ENCODE peak calls at places on chromosome 4, in six cellular contexts. X, Y, U, J, B and H are unnamed samples.

GRCh38 chr4:20395160-20395773 is 143.6 kb downstream of the SLIT2 start:
- DNase-seq in X (no peak), J (peak; percentile 24), Y (no peak), B (peak; percentile 63), U (peak; percentile 7), H (no peak)

GRCh38 chr4:105634402-105634801 is 74.1 kb downstream of the INTS12 start:
- DNase-seq in X (no peak), Y (no peak), B (no peak), J (no peak), U (no peak), H (no peak)

GRCh38 chr4:16113741-16114140 is 29.9 kb upstream of the PROM1 start:
- DNase-seq in U (no peak), B (no peak), Y (no peak), J (no peak), X (no peak), H (no peak)

GRCh38 chr4:157897971-157898370 is 274.9 kb downstream of the GASK1B start:
- DNase-seq in X (no peak), J (no peak), B (no peak), Y (no peak), U (no peak), H (no peak)

GRCh38 chr4:55272576-55272975 is 73.5 kb upstream of the SRD5A3 start:
- DNase-seq in U (no peak), B (no peak), J (no peak), Y (no peak), X (no peak), H (no peak)

GRCh38 chr4:8571702-8572685 is 8.2 kb upstream of the GPR78 start:
- DNase-seq in B (no peak), Y (no peak), X (no peak), U (no peak), J (no peak), H (peak; percentile 33)

GRCh38 chr4:169009281-169010124 is 552 bp downstream of the CBR4 start:
- DNase-seq in Y (peak; percentile 67), B (peak; percentile 78), X (peak; percentile 74), U (peak; percentile 49), J (peak; percentile 72), H (peak; percentile 86)

GRCh38 chr4:18390655-18391369 is 369.3 kb upstream of the LCORL start:
- DNase-seq in Y (no peak), B (no peak), J (no peak), X (no peak), U (no peak), H (no peak)

GRCh38 chr4:173301518-173302201 is 32.5 kb downstream of the HMGB2 start:
- DNase-seq in J (no peak), B (no peak), U (no peak), Y (no peak), X (peak; percentile 34), H (no peak)

DNA sequence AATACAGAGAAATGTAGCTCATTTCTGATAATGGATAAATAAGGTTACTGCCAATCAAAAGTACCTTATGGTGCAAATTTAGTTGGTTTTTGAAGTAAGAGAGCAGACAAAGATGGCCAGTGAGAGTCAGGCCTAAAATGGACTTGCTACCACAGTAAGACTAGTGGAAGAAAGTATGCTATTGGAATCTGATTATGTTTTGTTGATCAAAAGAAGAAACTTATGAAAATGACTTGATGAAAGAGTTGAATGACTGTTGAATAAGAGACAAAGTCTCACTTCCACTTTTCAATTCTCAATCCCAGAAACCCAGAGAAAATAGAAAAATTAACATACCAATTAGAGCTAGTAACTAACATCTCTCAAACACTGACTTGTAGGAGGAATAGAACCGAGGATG is 737.8 kb upstream of the INTU start:
- DNase-seq in B (no peak), J (no peak), X (no peak), Y (no peak), U (no peak), H (no peak)
- H3K36me3 ChIP-seq in B (no peaks in the 10 kb centered on the region), J (no peaks in the 10 kb centered on the region), X (no peaks in the 10 kb centered on the region), Y (no peaks in the 10 kb centered on the region), U (no peaks in the 10 kb centered on the region), H (no peaks in the 10 kb centered on the region)

DNA sequence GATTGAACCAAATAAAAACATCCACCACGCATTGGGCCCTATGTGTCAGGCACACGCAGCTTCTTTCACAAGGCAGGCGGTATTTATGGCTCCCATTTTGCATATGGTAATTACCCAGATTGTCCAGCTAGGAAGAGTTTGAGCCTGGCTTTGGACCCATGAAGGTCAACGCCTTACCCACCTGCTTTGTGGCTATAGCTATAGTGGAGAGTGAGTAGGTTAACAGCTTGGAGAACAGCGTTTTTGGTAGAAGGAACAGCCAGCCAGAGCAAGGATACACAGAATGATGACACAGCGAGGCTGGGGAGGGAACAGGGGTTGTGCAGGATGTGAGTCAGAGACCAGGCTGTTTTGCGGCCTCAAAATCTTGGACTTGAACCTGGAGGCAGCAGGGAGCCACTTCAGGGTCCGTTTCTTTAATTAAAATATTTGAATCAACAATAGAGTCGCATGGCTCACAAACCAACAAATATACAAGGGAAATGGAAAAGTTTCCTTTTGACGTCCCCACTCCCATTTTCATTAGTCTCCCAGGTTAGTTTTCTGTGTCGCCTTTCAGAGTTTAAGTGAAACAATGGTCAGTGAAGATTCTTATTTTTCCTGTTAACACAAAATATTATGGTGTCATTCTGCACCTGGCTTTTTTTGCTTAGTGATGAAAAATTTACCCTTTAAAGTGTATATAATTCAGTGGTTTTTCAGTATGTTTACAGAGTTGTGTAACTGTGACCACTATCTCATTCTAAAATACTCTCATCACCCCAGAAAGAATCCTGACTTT is 118.2 kb upstream of the STX18 start:
- DNase-seq in J (no peak), X (no peak), U (no peak), Y (no peak), B (no peak), H (no peak)
- H3K27ac ChIP-seq in J (no peak overlapping the region), X (peak overlapping the region; percentile 29), U (no peak overlapping the region), Y (no peak overlapping the region), B (no peak overlapping the region), H (no peak overlapping the region)

GRCh38 chr4:73099143-73099542 is 29.6 kb upstream of the COX18 start:
- DNase-seq in X (no peak), Y (no peak), U (no peak), J (no peak), B (no peak), H (no peak)
- H3K36me3 ChIP-seq in X (no peaks in the 10 kb centered on the region), Y (peaks cover 84% of the 10 kb centered on the region), U (no peaks in the 10 kb centered on the region), J (peaks cover 29% of the 10 kb centered on the region), B (no peaks in the 10 kb centered on the region), H (peaks cover 76% of the 10 kb centered on the region)

DNA sequence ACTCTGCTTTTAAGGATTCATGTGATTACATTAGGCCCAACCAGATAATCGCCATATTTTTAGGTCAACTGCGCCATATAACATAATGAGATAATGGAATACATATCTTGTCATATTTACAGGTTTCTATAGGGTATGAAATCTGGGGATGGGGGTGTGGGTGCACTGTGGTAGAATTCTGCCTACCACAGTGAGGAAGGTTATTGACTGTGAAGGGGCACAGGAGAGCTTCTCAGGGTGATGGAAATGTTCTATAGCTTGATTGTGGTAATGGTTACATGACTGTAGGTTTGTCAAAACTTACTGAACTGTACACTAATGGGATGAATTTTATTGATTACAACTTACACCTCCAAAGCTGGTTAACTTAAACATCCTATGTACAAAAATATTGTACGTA is 15.9 kb downstream of the USP53 start:
- DNase-seq in X (no peak), Y (no peak), J (no peak), B (no peak), U (no peak), H (no peak)
- H3K27ac ChIP-seq in X (no peak overlapping the region), Y (no peak overlapping the region), J (no peak overlapping the region), B (no peak overlapping the region), U (no peak overlapping the region), H (no peak overlapping the region)

GRCh38 chr4:143202824-143203223 is 18.1 kb downstream of the USP38 start:
- DNase-seq in U (no peak), B (no peak), X (no peak), J (no peak), Y (no peak), H (no peak)
- H3K36me3 ChIP-seq in U (no peaks in the 10 kb centered on the region), B (no peaks in the 10 kb centered on the region), X (no peaks in the 10 kb centered on the region), J (peaks cover 27% of the 10 kb centered on the region), Y (peaks cover 74% of the 10 kb centered on the region), H (peaks cover 96% of the 10 kb centered on the region)

GRCh38 chr4:102533916-102534315 is 32.8 kb downstream of the NFKB1 start:
- DNase-seq in J (no peak), X (no peak), U (no peak), B (no peak), Y (no peak), H (no peak)
- H3K27ac ChIP-seq in J (no peak overlapping the region), X (no peak overlapping the region), U (no peak overlapping the region), B (no peak overlapping the region), Y (no peak overlapping the region), H (no peak overlapping the region)

GRCh38 chr4:56990109-56990508 is 11.4 kb downstream of the POLR2B start:
- DNase-seq in Y (no peak), B (no peak), X (no peak), J (no peak), U (no peak), H (no peak)
- H3K36me3 ChIP-seq in Y (peaks cover 88% of the 10 kb centered on the region), B (no peaks in the 10 kb centered on the region), X (no peaks in the 10 kb centered on the region), J (peaks cover 12% of the 10 kb centered on the region), U (no peaks in the 10 kb centered on the region), H (peaks cover 90% of the 10 kb centered on the region)

DNA sequence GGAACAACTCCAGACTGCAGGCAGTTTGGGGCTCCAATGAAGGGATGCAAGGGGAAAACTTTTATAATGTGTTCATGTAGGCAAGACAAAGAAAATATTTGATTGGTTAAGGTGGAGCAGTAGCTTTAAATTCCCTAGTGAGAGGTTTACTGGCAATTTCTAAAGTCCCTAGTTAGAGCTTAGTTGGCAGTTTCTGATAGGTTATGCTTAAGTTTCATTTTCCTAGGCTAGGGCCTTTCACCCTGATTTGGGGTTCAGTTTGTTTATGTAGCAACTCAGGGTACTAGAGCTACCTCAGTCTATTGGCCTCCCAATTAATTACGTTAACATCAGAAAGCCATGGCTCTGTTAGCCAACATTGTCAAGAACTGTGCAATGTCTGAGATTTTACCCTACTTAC is 14.6 kb downstream of the BBS12 start:
- DNase-seq in B (no peak), J (no peak), Y (no peak), U (no peak), X (no peak), H (no peak)
- H3K27ac ChIP-seq in B (no peak overlapping the region), J (no peak overlapping the region), Y (no peak overlapping the region), U (no peak overlapping the region), X (no peak overlapping the region), H (no peak overlapping the region)